ENCODE peak calls at places on chromosomes 13 and 19, in eight cellular contexts. E is upper lobe of left lung; T is HepG2; I is B cell; C is CD4-positive, alpha-beta T cell; R is lower lobe of right lung; G is mucosa of descending colon; M is neural crest cell. O is an unnamed sample.

GRCh38 chr13:64332048-64332447 is 2898.1 kb downstream of the PCDH9 start:
- DNase-seq in G (no peak), I (no peak), C (no peak), R (no peak), T (no peak), E (no peak), M (no peak), O (no peak)

GRCh38 chr13:94416454-94417080 is 62.9 kb downstream of the DCT start:
- DNase-seq in M (peak; percentile 23), T (peak; percentile 67), R (no peak), I (no peak), E (peak; percentile 34), C (no peak), G (no peak), O (no peak)

GRCh38 chr13:91184244-91184926 is 163.1 kb upstream of the MIR17HG start:
- DNase-seq in R (no peak), M (no peak), T (no peak), I (no peak), E (no peak), C (no peak), G (no peak), O (no peak)

GRCh38 chr13:46624821-46625220 is 71.9 kb downstream of the LRCH1 start:
- DNase-seq in G (no peak), R (no peak), M (no peak), E (no peak), C (no peak), I (no peak), T (no peak), O (no peak)

GRCh38 chr13:74129500-74130144 is 4.6 kb downstream of the KLF12 start:
- DNase-seq in T (no peak), I (no peak), R (no peak), M (no peak), C (no peak), G (peak; percentile 67), E (no peak), O (no peak)

GRCh38 chr13:75550159-75550567 is 572 bp downstream of the UCHL3 start:
- DNase-seq in G (peak; percentile 60), R (no peak), E (no peak), M (no peak), C (no peak), I (peak; percentile 7), T (peak; percentile 52), O (peak; percentile 6)

GRCh38 chr19:45595814-45596213 is 6.2 kb downstream of the GPR4 start:
- DNase-seq in C (no peak), G (no peak), R (no peak), I (no peak), T (no peak), E (no peak), M (no peak), O (no peak)

GRCh38 chr13:97224544-97225324 is 2.6 kb downstream of the MBNL2 start:
- DNase-seq in R (no peak), T (peak; percentile 66), M (no peak), C (no peak), G (peak; percentile 65), E (no peak), I (peak; percentile 29), O (peak; percentile 63)

GRCh38 chr13:43963726-43964125 is 84.0 kb downstream of the LACC1 start:
- DNase-seq in E (no peak), R (no peak), I (no peak), C (no peak), M (no peak), G (no peak), T (no peak), O (no peak)

GRCh38 chr13:110819203-110820014 is 95.5 kb downstream of the ANKRD10 start:
- DNase-seq in E (peak; percentile 88), G (peak; percentile 82), C (peak; percentile 62), M (peak; percentile 82), R (peak; percentile 84), I (peak; percentile 87), T (peak; percentile 54), O (peak; percentile 59)

GRCh38 chr19:33444238-33444992 is 70.9 kb downstream of the CEBPG start:
- DNase-seq in T (no peak), R (peak; percentile 21), E (no peak), M (no peak), I (no peak), C (no peak), G (no peak), O (no peak)

GRCh38 chr19:7981199-7981598 is 24.2 kb downstream of the ELAVL1 start:
- DNase-seq in M (no peak), E (no peak), T (no peak), R (peak; percentile 6), G (no peak), C (no peak), I (no peak), O (no peak)

GRCh38 chr19:41366089-41366488 is 2.1 kb upstream of the B9D2 start:
- DNase-seq in G (no peak), T (no peak), C (no peak), E (no peak), M (no peak), R (no peak), I (no peak), O (peak; percentile 35)

GRCh38 chr19:51009061-51009891 is 7.9 kb upstream of the KLK8 start:
- DNase-seq in M (no peak), C (no peak), I (no peak), G (no peak), R (no peak), E (no peak), T (no peak), O (no peak)

GRCh38 chr13:49020940-49021548 is 45.3 kb downstream of the FNDC3A start:
- DNase-seq in G (no peak), T (no peak), I (no peak), M (no peak), E (no peak), C (no peak), R (no peak), O (no peak)

GRCh38 chr13:31100721-31101120 is 61.0 kb downstream of the HSPH1 start:
- DNase-seq in C (no peak), I (no peak), E (no peak), G (no peak), R (no peak), M (no peak), T (no peak), O (no peak)

GRCh38 chr19:11361771-11362731 is 6.8 kb downstream of the PLPPR2 start:
- DNase-seq in T (no peak), M (no peak), C (no peak), E (no peak), G (no peak), R (no peak), I (no peak), O (no peak)

DNA sequence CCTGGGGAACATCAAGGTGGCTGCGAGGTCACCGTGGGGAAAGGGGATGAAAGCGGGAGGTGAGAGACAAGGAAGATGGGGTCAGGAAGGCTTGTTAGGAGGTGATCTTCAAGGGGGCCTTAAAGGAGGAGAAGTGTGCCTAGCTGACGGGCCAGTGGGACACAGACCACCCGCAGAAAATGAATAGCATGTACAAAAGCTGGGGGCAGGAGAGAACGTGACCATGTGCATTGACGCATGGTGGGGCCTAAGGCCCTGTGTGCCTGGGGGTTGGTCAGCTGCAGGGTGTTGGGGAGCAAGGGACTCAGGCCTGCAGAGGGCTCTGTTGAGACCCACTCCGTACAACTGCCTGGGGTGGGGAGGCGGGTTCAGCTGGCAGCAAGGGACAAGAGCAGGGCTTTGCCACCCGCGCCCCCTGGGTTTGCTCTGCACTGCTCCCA is 5.9 kb downstream of the RAB8A start:
- DNase-seq in I (peak; percentile 35), C (no peak), G (no peak), T (no peak), M (no peak), E (no peak), R (no peak), O (no peak)
- TF ChIP-seq CTCF in I (no peak), C (no peak), G (no peak), T (peak; percentile 45), M (no peak), E (no peak), R (no peak), O (no peak)

GRCh38 chr19:2255112-2255845 is 938 bp downstream of the JSRP1 start:
- DNase-seq in I (no peak), R (no peak), M (no peak), G (no peak), C (no peak), E (no peak), T (no peak), O (no peak)
- TF ChIP-seq CTCF in I (no peak), R (no peak), M (no peak), G (no peak), C (no peak), E (no peak), T (no peak), O (no peak)

GRCh38 chr13:47801555-47801954 is 199.5 kb downstream of the SUCLA2 start:
- DNase-seq in E (no peak), M (no peak), T (no peak), G (no peak), R (no peak), I (no peak), C (no peak), O (no peak)

GRCh38 chr13:47798194-47798593 is 202.9 kb downstream of the SUCLA2 start:
- DNase-seq in G (no peak), I (no peak), T (no peak), C (no peak), R (no peak), M (no peak), E (no peak), O (no peak)

GRCh38 chr13:47796816-47797215 is 204.3 kb downstream of the SUCLA2 start:
- DNase-seq in C (no peak), T (no peak), R (no peak), I (no peak), M (no peak), G (no peak), E (no peak), O (no peak)

GRCh38 chr13:47800593-47800992 is 200.5 kb downstream of the SUCLA2 start:
- DNase-seq in C (no peak), R (no peak), G (no peak), E (no peak), M (no peak), I (no peak), T (no peak), O (no peak)

DNA sequence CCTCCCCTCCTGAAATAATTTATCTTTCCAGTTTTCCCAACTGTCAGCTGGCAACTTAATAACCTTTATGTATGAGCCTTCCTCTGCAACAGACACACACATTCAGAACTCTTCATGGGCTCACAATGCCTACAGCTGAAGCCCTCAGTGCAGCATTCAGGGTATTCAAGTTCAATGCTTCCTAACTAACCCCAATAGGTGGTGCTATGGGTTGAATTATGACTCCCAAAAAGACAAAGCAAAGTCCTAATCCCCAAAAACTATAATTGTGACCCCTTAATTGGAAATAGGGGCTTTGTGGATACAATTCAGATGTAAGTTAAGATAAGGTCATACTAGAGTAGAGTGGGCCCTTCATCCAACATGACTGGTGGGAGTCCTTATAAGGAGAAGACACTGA is 202.2 kb downstream of the SUCLA2 start:
- DNase-seq in E (no peak), T (peak; percentile 8), M (no peak), R (no peak), I (no peak), G (no peak), C (no peak), O (no peak)
- TF ChIP-seq CTCF in E (no peak), T (peak; percentile 60), M (no peak), R (no peak), I (no peak), G (no peak), C (no peak), O (no peak)

DNA sequence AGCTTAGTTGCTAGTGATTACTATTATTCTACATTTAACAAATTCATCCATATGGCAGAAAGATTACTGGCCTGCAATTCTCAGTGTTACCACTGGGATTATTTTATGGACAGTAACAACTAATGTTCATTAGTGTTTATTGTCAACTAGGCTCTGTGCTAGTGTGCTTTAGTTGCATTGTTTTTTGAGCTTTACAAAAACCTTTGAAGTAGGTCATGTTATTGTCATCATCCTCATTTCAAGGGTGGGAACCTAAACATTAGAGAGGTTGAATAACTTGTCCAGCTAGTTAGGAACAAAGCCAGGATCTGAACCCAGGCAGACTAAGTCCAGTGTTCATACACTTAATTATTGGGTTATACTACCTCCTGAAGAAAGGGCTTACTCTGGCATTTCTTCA is 27.8 kb upstream of the TDRD3 start:
- DNase-seq in M (no peak), R (no peak), T (no peak), I (no peak), G (no peak), E (no peak), C (no peak), O (no peak)
- TF ChIP-seq CTCF in M (peak; percentile 56), R (peak; percentile 33), T (no peak), I (peak; percentile 57), G (no peak), E (peak; percentile 30), C (no peak), O (no peak)